ENCODE peak calls at places on chromosome 19, in six cellular contexts. J, C, W, P, G and A are unnamed samples. For H3K4me1 and H3K36me3, the result is how much of the 10 kb centered on the place peaks cover.

GRCh38 chr19:18478545-18479311 is 40.8 kb upstream of the ISYNA1 start:
- DNase-seq in W (peak), G (peak), C (peak), P (no peak), J (peak), A (no peak)

GRCh38 chr19:5503598-5503997 is 48.4 kb downstream of the ZNRF4 start:
- DNase-seq in P (no peak), W (no peak), J (no peak), G (no peak), C (no peak), A (no peak)

GRCh38 chr19:52722062-52723005 is 12.5 kb downstream of the ZNF611 start:
- DNase-seq in J (no peak), G (peak), P (no peak), C (no peak), W (no peak), A (no peak)

GRCh38 chr19:52140077-52140710 is 456 bp upstream of the ZNF616 start:
- DNase-seq in C (no peak), J (no peak), W (no peak), G (no peak), P (no peak), A (no peak)

GRCh38 chr19:35644987-35645679 is 3.0 kb upstream of the COX6B1 start:
- DNase-seq in C (peak), P (peak), G (peak), W (peak), J (peak), A (peak)

GRCh38 chr19:52566121-52566520 is 4.0 kb upstream of the ZNF701 start:
- DNase-seq in W (no peak), C (no peak), P (no peak), G (no peak), J (no peak), A (no peak)

GRCh38 chr19:45927565-45928261 is 13.1 kb upstream of the NANOS2 start:
- DNase-seq in C (peak), J (peak), P (peak), W (peak), G (peak), A (peak)

GRCh38 chr19:43467730-43468129 is 2.3 kb upstream of the LYPD3 start:
- DNase-seq in W (no peak), G (no peak), J (no peak), P (no peak), C (no peak), A (no peak)

GRCh38 chr19:10431254-10431942 is 11.1 kb downstream of the PDE4A start:
- DNase-seq in W (peak), J (peak), P (no peak), C (no peak), G (no peak), A (peak)

GRCh38 chr19:56966697-56967299 is 126.3 kb upstream of the PEG3 start:
- DNase-seq in G (no peak), C (no peak), J (no peak), P (no peak), W (peak), A (no peak)

GRCh38 chr19:45757696-45758095 is 11.4 kb downstream of the SIX5 start:
- DNase-seq in C (no peak), P (no peak), G (no peak), W (no peak), J (no peak), A (no peak)

GRCh38 chr19:6773323-6773931 is 919 bp downstream of the VAV1 start:
- DNase-seq in P (peak), G (no peak), W (no peak), C (no peak), J (peak), A (peak)

GRCh38 chr19:8592231-8593009 is 15.2 kb upstream of the MYO1F start:
- DNase-seq in G (peak), W (peak), P (no peak), J (peak), C (peak), A (peak)

GRCh38 chr19:54405628-54406027 is 9.6 kb upstream of the TTYH1 start:
- DNase-seq in P (no peak), C (no peak), J (no peak), W (no peak), G (no peak), A (no peak)

GRCh38 chr19:2240881-2241760 is 4.5 kb downstream of the SF3A2 start:
- DNase-seq in P (no peak), W (no peak), C (no peak), G (no peak), J (no peak), A (no peak)

GRCh38 chr19:11381535-11382369 is 2.4 kb downstream of the EPOR start:
- DNase-seq in J (peak), P (peak), C (peak), W (peak), G (peak), A (peak)

GRCh38 chr19:35592226-35592625 is 6.3 kb downstream of the PMIS2 start:
- DNase-seq in P (no peak), W (no peak), G (no peak), C (peak), J (no peak), A (peak)

GRCh38 chr19:48363500-48363809 is 285 bp downstream of the TMEM143 start:
- DNase-seq in P (no peak), G (no peak), C (no peak), J (no peak), W (no peak), A (no peak)

GRCh38 chr19:40284501-40285352 is at the start of gene AKT2:
- DNase-seq in W (no peak), J (peak), C (peak), G (peak), P (peak), A (peak)

GRCh38 chr19:1789282-1790020 is 22.6 kb downstream of the ATP8B3 start:
- DNase-seq in C (no peak), P (no peak), G (peak), W (no peak), J (no peak), A (no peak)

GRCh38 chr19:39397360-39398296 is 6.5 kb downstream of the MED29 start:
- DNase-seq in C (peak), J (peak), W (peak), G (no peak), P (peak), A (peak)

GRCh38 chr19:49338691-49339363 is 3.6 kb downstream of the CD37 start:
- DNase-seq in C (peak), W (peak), G (peak), P (no peak), J (no peak), A (no peak)

GRCh38 chr19:6424190-6424938 is at the start of gene KHSRP:
- DNase-seq in C (peak), J (peak), W (peak), G (no peak), P (peak), A (no peak)

GRCh38 chr19:35144600-35145436 is 1.8 kb downstream of the FXYD7 start:
- DNase-seq in C (peak), W (no peak), P (no peak), G (peak), J (no peak), A (no peak)

GRCh38 chr19:7751157-7751783 is 3.9 kb upstream of the CD209 start:
- DNase-seq in C (no peak), P (no peak), W (no peak), J (no peak), G (no peak), A (peak)

GRCh38 chr19:56736571-56736970 is 65.0 kb upstream of the ZNF835 start:
- DNase-seq in J (no peak), P (no peak), G (no peak), C (no peak), W (no peak), A (no peak)

GRCh38 chr19:49430172-49430677 is 5.0 kb downstream of the GFY start:
- DNase-seq in J (no peak), C (no peak), G (no peak), P (no peak), W (no peak), A (no peak)

GRCh38 chr19:33286899-33287298 is 15.4 kb downstream of the CEBPA start:
- DNase-seq in P (no peak), W (no peak), C (no peak), G (no peak), J (no peak), A (peak)

GRCh38 chr19:43504426-43505185 is at the start of gene PHLDB3:
- DNase-seq in J (no peak), G (no peak), C (peak), W (no peak), P (peak), A (peak)

GRCh38 chr19:343941-344624 is 513 bp downstream of the MIER2 start:
- DNase-seq in P (no peak), C (peak), W (peak), J (peak), G (peak), A (no peak)

GRCh38 chr19:50660083-50660366 is 10.8 kb downstream of the C19orf81 start:
- DNase-seq in W (no peak), J (no peak), G (no peak), C (no peak), P (no peak), A (no peak)

GRCh38 chr19:38977445-38978314 is 2.1 kb upstream of the FBXO17 start:
- DNase-seq in C (no peak), G (no peak), W (no peak), P (peak), J (no peak), A (peak)

GRCh38 chr19:50204811-50205675 is 1.6 kb downstream of the MYH14 start:
- DNase-seq in W (no peak), J (no peak), P (no peak), G (no peak), C (peak), A (no peak)

GRCh38 chr19:33391631-33392249 is 18.2 kb downstream of the CEBPG start:
- DNase-seq in J (no peak), P (no peak), W (no peak), C (no peak), G (peak), A (no peak)

GRCh38 chr19:1618157-1619093 is 13.2 kb upstream of the UQCR11 start:
- DNase-seq in W (no peak), J (no peak), P (no peak), G (peak), C (peak), A (peak)

GRCh38 chr19:18357041-18357440 is 16.6 kb downstream of the PGPEP1 start:
- DNase-seq in C (no peak), W (no peak), J (no peak), P (no peak), G (no peak), A (no peak)

GRCh38 chr19:5148794-5149190 is 179.9 kb downstream of the KDM4B start:
- DNase-seq in W (peak), P (no peak), C (no peak), G (peak), J (no peak), A (no peak)

GRCh38 chr19:44754743-44755066 is 6.2 kb downstream of the BCL3 start:
- DNase-seq in G (no peak), J (no peak), P (no peak), W (no peak), C (no peak), A (no peak)
- H3K4me1 ChIP-seq in G (under half), J (half or more), P (under half), W (under half), C (under half), A (half or more)

GRCh38 chr19:12666305-12667048 is at the start of the genes MAN2B1 and WDR83:
- DNase-seq in G (no peak), W (peak), P (peak), J (peak), C (peak), A (peak)

GRCh38 chr19:12668346-12668745 is 1.7 kb downstream of the WDR83 start:
- DNase-seq in C (no peak), G (no peak), W (no peak), P (no peak), J (no peak), A (no peak)

GRCh38 chr19:12669272-12670158 is 2.9 kb downstream of the WDR83 start:
- DNase-seq in J (peak), C (peak), G (no peak), P (peak), W (peak), A (peak)

GRCh38 chr19:12668937-12669271 is 2.3 kb downstream of the WDR83 start:
- DNase-seq in C (peak), J (peak), P (peak), G (no peak), W (peak), A (peak)

GRCh38 chr19:12667903-12668302 is 1.3 kb downstream of the WDR83 start:
- DNase-seq in P (no peak), J (no peak), G (no peak), C (no peak), W (no peak), A (no peak)
- H3K4me3 ChIP-seq in P (no peak), J (no peak), G (no peak), C (peak), W (peak), A (no peak)

GRCh38 chr19:14412436-14413071 is 6.6 kb downstream of the DDX39A start:
- DNase-seq in W (no peak), C (no peak), P (no peak), J (no peak), G (no peak), A (no peak)
- H3K36me3 ChIP-seq in W (under half), C (under half), P (under half), J (half or more), G (half or more), A (half or more)

DNA sequence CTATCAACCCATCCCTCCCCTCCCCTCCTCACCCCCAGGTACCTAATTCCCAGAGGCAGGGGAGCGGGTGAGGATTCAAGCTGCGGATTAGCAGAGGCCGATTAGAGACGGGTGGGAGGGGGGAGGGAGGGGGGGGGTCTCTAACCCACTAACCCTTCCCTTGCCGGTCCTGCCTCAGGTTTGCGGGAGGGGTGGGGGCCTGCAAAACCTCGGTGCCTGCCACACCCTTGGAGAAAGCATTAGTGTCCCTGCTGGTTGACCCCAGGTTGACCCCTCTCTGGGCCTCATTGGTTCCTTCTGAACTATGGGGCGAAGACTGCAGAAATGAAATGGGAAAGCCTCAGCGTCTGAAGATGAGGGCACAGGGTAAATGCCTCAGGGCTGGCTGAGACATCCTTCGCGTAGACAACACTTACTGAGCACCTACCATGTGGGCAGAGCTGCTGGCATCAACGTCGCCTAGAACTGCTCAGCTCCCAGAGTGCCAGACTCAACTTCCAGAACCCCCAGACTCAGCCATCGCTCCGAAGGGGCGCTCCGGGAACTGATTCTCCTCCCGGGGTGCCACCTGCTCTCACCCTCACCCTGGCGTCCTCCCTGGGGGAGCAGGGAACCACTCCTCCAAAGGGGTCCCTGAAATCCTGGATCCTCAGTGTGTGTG is 8.5 kb upstream of the NFIC start:
- DNase-seq in C (no peak), J (no peak), G (no peak), W (no peak), P (no peak), A (no peak)
- H3K4me1 ChIP-seq in C (under half), J (under half), G (under half), W (under half), P (under half), A (under half)

DNA sequence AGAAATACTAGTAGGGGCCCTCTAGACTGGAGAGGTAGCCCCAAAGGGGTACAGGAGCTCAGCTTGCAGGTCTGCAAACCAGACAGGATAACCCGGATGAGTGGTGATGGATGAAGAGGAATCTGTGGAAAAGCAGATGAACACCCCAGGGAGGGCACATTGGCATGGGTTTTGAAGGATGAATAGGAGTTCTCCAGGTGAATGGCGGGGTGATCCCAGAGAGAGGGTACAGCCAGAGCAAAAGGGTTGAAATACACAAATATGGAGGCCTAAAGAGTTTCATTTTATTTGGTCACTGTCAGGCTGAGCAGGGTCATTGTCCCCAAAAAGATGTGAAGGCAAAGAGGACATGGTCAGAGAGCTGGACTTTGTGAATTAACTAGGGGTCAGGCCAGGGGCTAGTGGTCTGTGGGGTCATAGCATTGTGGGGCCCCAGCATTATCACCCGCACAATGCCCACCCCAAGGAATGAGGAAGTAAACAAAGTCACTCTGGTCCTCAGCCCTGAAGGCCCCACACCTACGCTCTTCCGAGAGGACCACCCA is 4.8 kb downstream of the NR2F6 start:
- DNase-seq in G (no peak), W (no peak), P (no peak), C (no peak), J (no peak), A (no peak)
- H3K4me3 ChIP-seq in G (no peak), W (no peak), P (no peak), C (no peak), J (no peak), A (no peak)

DNA sequence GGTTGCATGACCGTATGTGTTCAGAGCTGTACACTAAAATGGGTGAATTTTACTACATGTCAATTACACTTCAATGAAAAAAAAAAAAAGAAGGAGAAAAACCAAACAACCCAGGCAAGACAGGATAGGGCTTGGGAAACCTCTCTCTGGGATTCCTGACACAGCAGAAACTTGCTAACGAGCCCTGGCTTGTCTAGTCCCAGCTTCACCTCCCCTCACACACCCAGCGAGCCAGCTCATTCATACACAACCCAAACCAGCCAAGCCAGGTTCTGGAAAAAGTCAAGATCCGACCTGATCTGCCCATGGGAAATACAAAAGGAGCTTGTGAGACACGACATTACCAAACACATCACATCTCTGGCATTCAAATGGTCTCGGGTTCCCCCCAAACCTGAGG is 3.7 kb upstream of the TECR start:
- DNase-seq in P (no peak), C (no peak), J (no peak), W (no peak), G (peak), A (no peak)
- H3K36me3 ChIP-seq in P (under half), C (under half), J (under half), W (under half), G (under half), A (under half)